ENCODE peak calls at places on chromosomes 6 and 20, in seven cellular contexts. A is astrocyte; V is AG04450; T is spleen; X is GM23248; L is GM23338; J is Jurkat, Clone E6-1. I is an unnamed sample.

GRCh38 chr6:75204222-75204958 is 1.5 kb downstream of the COL12A1 start:
- DNase-seq in A (peak; percentile 87), V (peak; percentile 88), T (peak; percentile 65), X (peak; percentile 97), L (peak; percentile 92), J (no peak), I (peak; percentile 92)

GRCh38 chr6:43776115-43776798 is 6.2 kb downstream of the VEGFA start:
- DNase-seq in A (no peak), V (no peak), T (peak; percentile 55), X (no peak), L (no peak), J (no peak), I (no peak)

GRCh38 chr20:49594929-49595311 is 27.0 kb upstream of the PTGIS start:
- DNase-seq in A (no peak), V (no peak), T (no peak), X (no peak), L (no peak), J (no peak), I (no peak)

GRCh38 chr20:23924751-23925150 is 45.2 kb upstream of the CST5 start:
- DNase-seq in A (no peak), V (no peak), T (no peak), X (no peak), L (no peak), J (no peak), I (no peak)

GRCh38 chr6:100175814-100176275 is 181.8 kb upstream of the MCHR2 start:
- DNase-seq in A (peak; percentile 95), V (peak; percentile 82), T (no peak), X (peak; percentile 92), L (no peak), J (no peak), I (peak; percentile 38)

GRCh38 chr6:63446405-63446804 is 125.9 kb upstream of the LOC128125822 start:
- DNase-seq in A (no peak), V (no peak), T (no peak), X (no peak), L (no peak), J (no peak), I (no peak)

GRCh38 chr20:35595456-35595855 is 20.2 kb upstream of the SPAG4 start:
- DNase-seq in A (no peak), V (no peak), T (peak; percentile 64), X (no peak), L (no peak), J (no peak), I (no peak)

GRCh38 chr6:143337201-143337949 is 113.1 kb downstream of the ADAT2 start:
- DNase-seq in A (no peak), V (no peak), T (peak; percentile 80), X (no peak), L (peak; percentile 93), J (peak; percentile 16), I (peak; percentile 58)

GRCh38 chr6:87308970-87309369 is 13.4 kb upstream of the SMIM8 start:
- DNase-seq in A (no peak), V (no peak), T (no peak), X (peak; percentile 41), L (no peak), J (no peak), I (no peak)

GRCh38 chr6:4253604-4254211 is 118.3 kb upstream of the ECI2 start:
- DNase-seq in A (peak; percentile 54), V (peak; percentile 63), T (no peak), X (peak; percentile 75), L (no peak), J (peak; percentile 16), I (no peak)

GRCh38 chr20:51562334-51563140 is 20.0 kb upstream of the NFATC2 start:
- DNase-seq in A (peak; percentile 96), V (peak; percentile 83), T (peak; percentile 77), X (peak; percentile 94), L (peak; percentile 83), J (no peak), I (peak; percentile 17)

GRCh38 chr6:165845488-165845887 is 182.4 kb upstream of the PDE10A start:
- DNase-seq in A (no peak), V (no peak), T (no peak), X (no peak), L (no peak), J (no peak), I (no peak)

GRCh38 chr6:38149526-38149925 is 330.0 kb downstream of the ZFAND3 start:
- DNase-seq in A (peak; percentile 35), V (no peak), T (no peak), X (no peak), L (no peak), J (no peak), I (no peak)

GRCh38 chr20:18057106-18057993 is at the start of gene OVOL2:
- DNase-seq in A (no peak), V (no peak), T (no peak), X (peak; percentile 12), L (peak; percentile 90), J (no peak), I (no peak)

GRCh38 chr20:56372850-56373249 is 14.1 kb downstream of the FAM210B start:
- DNase-seq in A (no peak), V (no peak), T (no peak), X (no peak), L (no peak), J (no peak), I (no peak)

GRCh38 chr20:38299963-38300362 is 4.0 kb upstream of the BPI start:
- DNase-seq in A (no peak), V (no peak), T (no peak), X (no peak), L (peak; percentile 53), J (no peak), I (no peak)

GRCh38 chr6:149897015-149897697 is 757 bp downstream of the RAET1E start:
- DNase-seq in A (peak; percentile 85), V (peak; percentile 63), T (peak; percentile 69), X (peak; percentile 97), L (no peak), J (no peak), I (peak; percentile 28)

GRCh38 chr20:25237610-25238318 is 10.1 kb upstream of the PYGB start:
- DNase-seq in A (peak; percentile 99), V (peak; percentile 96), T (no peak), X (peak; percentile 99), L (no peak), J (no peak), I (peak; percentile 88)

GRCh38 chr6:45699663-45700062 is 316.0 kb downstream of the CLIC5 start:
- DNase-seq in A (no peak), V (no peak), T (no peak), X (no peak), L (no peak), J (no peak), I (no peak)

GRCh38 chr20:49562341-49563014 is 5.5 kb downstream of the PTGIS start:
- DNase-seq in A (peak; percentile 89), V (peak; percentile 32), T (no peak), X (peak; percentile 96), L (peak; percentile 84), J (no peak), I (peak; percentile 87)

GRCh38 chr20:23077277-23077676 is 8.8 kb downstream of the CD93 start:
- DNase-seq in A (no peak), V (no peak), T (no peak), X (no peak), L (no peak), J (no peak), I (no peak)

GRCh38 chr20:58306421-58307261 is 2.9 kb upstream of the RAB22A start:
- DNase-seq in A (peak; percentile 84), V (peak; percentile 21), T (peak; percentile 86), X (peak; percentile 50), L (no peak), J (peak; percentile 89), I (peak; percentile 42)

GRCh38 chr20:58308680-58309527 is 611 bp upstream of the RAB22A start:
- DNase-seq in A (peak; percentile 4), V (peak; percentile 11), T (peak; percentile 96), X (peak; percentile 52), L (peak; percentile 63), J (no peak), I (peak; percentile 85)

GRCh38 chr20:58308290-58308679 is 1.2 kb upstream of the RAB22A start:
- DNase-seq in A (no peak), V (no peak), T (no peak), X (no peak), L (peak; percentile 14), J (no peak), I (no peak)

GRCh38 chr20:58309607-58310290 is at the start of gene RAB22A:
- DNase-seq in A (peak; percentile 32), V (peak; percentile 42), T (peak; percentile 97), X (peak; percentile 96), L (peak; percentile 88), J (no peak), I (peak; percentile 93)

DNA sequence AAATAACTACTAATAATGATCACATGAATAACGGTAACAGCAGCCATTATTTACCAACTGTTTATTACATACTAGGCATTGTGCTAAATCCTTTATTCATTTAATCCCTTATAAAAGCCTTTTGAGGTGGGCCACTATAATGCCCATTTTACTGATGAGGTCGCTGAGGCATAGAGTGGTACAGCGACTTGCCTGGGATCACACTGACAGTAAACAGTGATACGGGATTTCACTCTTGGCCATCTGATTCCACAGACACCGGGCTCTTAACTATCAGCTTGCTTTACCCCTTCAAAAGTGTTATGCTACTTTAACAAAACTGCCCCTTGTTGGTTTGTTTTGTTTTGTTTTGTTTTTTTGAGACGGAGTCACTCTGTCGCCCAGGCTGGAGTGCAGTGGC is 2.2 kb upstream of the RAB22A start:
- DNase-seq in A (no peak), V (no peak), T (no peak), X (no peak), L (no peak), J (no peak), I (no peak)
- H3K4me3 ChIP-seq in A (no peak overlapping the region), V (no peak overlapping the region), T (no peak overlapping the region), X (no peak overlapping the region), L (no peak overlapping the region), J (peak overlapping the region; percentile 44), I (no peak overlapping the region)

GRCh38 chr6:21281366-21281765 is 312.2 kb upstream of the SOX4 start:
- DNase-seq in A (peak; percentile 6), V (no peak), T (no peak), X (no peak), L (no peak), J (no peak), I (no peak)

GRCh38 chr6:21273451-21273850 is 320.1 kb upstream of the SOX4 start:
- DNase-seq in A (no peak), V (no peak), T (no peak), X (no peak), L (no peak), J (no peak), I (no peak)

GRCh38 chr6:21277601-21278043 is 315.9 kb upstream of the SOX4 start:
- DNase-seq in A (peak; percentile 55), V (no peak), T (no peak), X (no peak), L (peak; percentile 11), J (no peak), I (no peak)

GRCh38 chr6:21279619-21280018 is 313.9 kb upstream of the SOX4 start:
- DNase-seq in A (no peak), V (no peak), T (no peak), X (no peak), L (no peak), J (no peak), I (no peak)

GRCh38 chr6:21278078-21278790 is 315.3 kb upstream of the SOX4 start:
- DNase-seq in A (no peak), V (no peak), T (no peak), X (no peak), L (no peak), J (no peak), I (no peak)
- H3K4me3 ChIP-seq in A (no peak overlapping the region), V (no peak overlapping the region), T (no peak overlapping the region), X (no peak overlapping the region), L (no peak overlapping the region), J (no peak overlapping the region), I (no peak overlapping the region)

GRCh38 chr20:54250691-54251090 is 42.8 kb downstream of the PFDN4 start:
- DNase-seq in A (no peak), V (no peak), T (no peak), X (no peak), L (no peak), J (no peak), I (no peak)
- H3K4me3 ChIP-seq in A (no peak overlapping the region), V (no peak overlapping the region), T (no peak overlapping the region), X (no peak overlapping the region), L (no peak overlapping the region), J (no peak overlapping the region), I (no peak overlapping the region)

GRCh38 chr6:123380257-123380656 is 256.5 kb downstream of the TRDN start:
- DNase-seq in A (peak; percentile 0), V (no peak), T (no peak), X (peak; percentile 47), L (peak; percentile 68), J (peak; percentile 4), I (peak; percentile 34)
- H3K4me3 ChIP-seq in A (no peak overlapping the region), V (no peak overlapping the region), T (no peak overlapping the region), X (no peak overlapping the region), L (no peak overlapping the region), J (no peak overlapping the region), I (no peak overlapping the region)

I was measured in SJCRH30.